ENCODE peak calls at places on chromosomes 1 and 21, in nine cellular contexts. One of them, this sample, is unnamed.

GRCh38 chr1:96843196-96843595 is 121.6 kb downstream of the PTBP2 start:
- DNase-seq in transverse colon: no peak
- DNase-seq in endothelial cell: no peak
- DNase-seq in brain microvascular endothelial cell: peak
- DNase-seq in activated CD8-positive, alpha-beta T cell treated with anti-CD3 and anti-CD28 coated beads for 36 hours: no peak
- DNase-seq in CD8-positive, alpha-beta T cell: no peak
- DNase-seq in GM13976: no peak
- DNase-seq in astrocyte: peak
- DNase-seq in AG09309: peak
- DNase-seq in this sample: no peak

GRCh38 chr1:213179784-213180183 is 128.7 kb downstream of the RPS6KC1 start:
- DNase-seq in transverse colon: no peak
- DNase-seq in endothelial cell: no peak
- DNase-seq in brain microvascular endothelial cell: no peak
- DNase-seq in activated CD8-positive, alpha-beta T cell treated with anti-CD3 and anti-CD28 coated beads for 36 hours: no peak
- DNase-seq in CD8-positive, alpha-beta T cell: no peak
- DNase-seq in GM13976: no peak
- DNase-seq in astrocyte: no peak
- DNase-seq in AG09309: no peak
- DNase-seq in this sample: no peak

GRCh38 chr1:152078831-152079549 is 9.9 kb downstream of the TCHHL1 start:
- DNase-seq in transverse colon: no peak
- DNase-seq in endothelial cell: no peak
- DNase-seq in brain microvascular endothelial cell: no peak
- DNase-seq in activated CD8-positive, alpha-beta T cell treated with anti-CD3 and anti-CD28 coated beads for 36 hours: no peak
- DNase-seq in CD8-positive, alpha-beta T cell: no peak
- DNase-seq in GM13976: no peak
- DNase-seq in astrocyte: no peak
- DNase-seq in AG09309: no peak
- DNase-seq in this sample: no peak

GRCh38 chr1:216458807-216459206 is 35.6 kb upstream of the USH2A start:
- DNase-seq in transverse colon: no peak
- DNase-seq in endothelial cell: no peak
- DNase-seq in brain microvascular endothelial cell: no peak
- DNase-seq in activated CD8-positive, alpha-beta T cell treated with anti-CD3 and anti-CD28 coated beads for 36 hours: no peak
- DNase-seq in CD8-positive, alpha-beta T cell: no peak
- DNase-seq in GM13976: no peak
- DNase-seq in astrocyte: peak
- DNase-seq in AG09309: no peak
- DNase-seq in this sample: no peak

GRCh38 chr21:23858878-23859277 is 1748.4 kb downstream of the MRPL39 start:
- DNase-seq in transverse colon: no peak
- DNase-seq in endothelial cell: no peak
- DNase-seq in brain microvascular endothelial cell: no peak
- DNase-seq in activated CD8-positive, alpha-beta T cell treated with anti-CD3 and anti-CD28 coated beads for 36 hours: peak
- DNase-seq in CD8-positive, alpha-beta T cell: no peak
- DNase-seq in GM13976: no peak
- DNase-seq in astrocyte: no peak
- DNase-seq in AG09309: no peak
- DNase-seq in this sample: no peak

GRCh38 chr1:51584021-51584420 is 32.9 kb upstream of the OSBPL9 start:
- DNase-seq in transverse colon: no peak
- DNase-seq in endothelial cell: no peak
- DNase-seq in brain microvascular endothelial cell: no peak
- DNase-seq in activated CD8-positive, alpha-beta T cell treated with anti-CD3 and anti-CD28 coated beads for 36 hours: no peak
- DNase-seq in CD8-positive, alpha-beta T cell: no peak
- DNase-seq in GM13976: no peak
- DNase-seq in astrocyte: no peak
- DNase-seq in AG09309: no peak
- DNase-seq in this sample: no peak

GRCh38 chr21:45018131-45019075 is 56.0 kb upstream of the ADARB1 start:
- DNase-seq in transverse colon: peak
- DNase-seq in endothelial cell: no peak
- DNase-seq in brain microvascular endothelial cell: no peak
- DNase-seq in activated CD8-positive, alpha-beta T cell treated with anti-CD3 and anti-CD28 coated beads for 36 hours: no peak
- DNase-seq in CD8-positive, alpha-beta T cell: no peak
- DNase-seq in GM13976: no peak
- DNase-seq in astrocyte: no peak
- DNase-seq in AG09309: no peak
- DNase-seq in this sample: no peak

GRCh38 chr1:143735764-143736461 is 235.9 kb downstream of the FAM72C start:
- DNase-seq in transverse colon: no peak
- DNase-seq in endothelial cell: peak
- DNase-seq in brain microvascular endothelial cell: peak
- DNase-seq in activated CD8-positive, alpha-beta T cell treated with anti-CD3 and anti-CD28 coated beads for 36 hours: peak
- DNase-seq in CD8-positive, alpha-beta T cell: no peak
- DNase-seq in GM13976: no peak
- DNase-seq in astrocyte: no peak
- DNase-seq in AG09309: no peak
- DNase-seq in this sample: no peak

GRCh38 chr1:168665975-168666374 is 63.0 kb downstream of the DPT start:
- DNase-seq in transverse colon: no peak
- DNase-seq in endothelial cell: no peak
- DNase-seq in brain microvascular endothelial cell: no peak
- DNase-seq in activated CD8-positive, alpha-beta T cell treated with anti-CD3 and anti-CD28 coated beads for 36 hours: no peak
- DNase-seq in CD8-positive, alpha-beta T cell: no peak
- DNase-seq in GM13976: no peak
- DNase-seq in astrocyte: no peak
- DNase-seq in AG09309: no peak
- DNase-seq in this sample: no peak

GRCh38 chr21:38440746-38441145 is 57.5 kb downstream of the ERG start:
- DNase-seq in transverse colon: no peak
- DNase-seq in endothelial cell: no peak
- DNase-seq in brain microvascular endothelial cell: peak
- DNase-seq in activated CD8-positive, alpha-beta T cell treated with anti-CD3 and anti-CD28 coated beads for 36 hours: no peak
- DNase-seq in CD8-positive, alpha-beta T cell: no peak
- DNase-seq in GM13976: no peak
- DNase-seq in astrocyte: peak
- DNase-seq in AG09309: peak
- DNase-seq in this sample: no peak

GRCh38 chr1:205448540-205449253 is 7.1 kb downstream of the BLACAT1 start:
- DNase-seq in transverse colon: no peak
- DNase-seq in endothelial cell: no peak
- DNase-seq in brain microvascular endothelial cell: no peak
- DNase-seq in activated CD8-positive, alpha-beta T cell treated with anti-CD3 and anti-CD28 coated beads for 36 hours: no peak
- DNase-seq in CD8-positive, alpha-beta T cell: no peak
- DNase-seq in GM13976: no peak
- DNase-seq in astrocyte: no peak
- DNase-seq in AG09309: no peak
- DNase-seq in this sample: no peak

GRCh38 chr21:15823486-15824150 is 93.8 kb downstream of the USP25 start:
- DNase-seq in transverse colon: no peak
- DNase-seq in endothelial cell: no peak
- DNase-seq in brain microvascular endothelial cell: no peak
- DNase-seq in activated CD8-positive, alpha-beta T cell treated with anti-CD3 and anti-CD28 coated beads for 36 hours: peak
- DNase-seq in CD8-positive, alpha-beta T cell: peak
- DNase-seq in GM13976: no peak
- DNase-seq in astrocyte: no peak
- DNase-seq in AG09309: no peak
- DNase-seq in this sample: no peak

GRCh38 chr1:230222678-230223077 is 155.6 kb downstream of the GALNT2 start:
- DNase-seq in transverse colon: no peak
- DNase-seq in endothelial cell: no peak
- DNase-seq in brain microvascular endothelial cell: no peak
- DNase-seq in activated CD8-positive, alpha-beta T cell treated with anti-CD3 and anti-CD28 coated beads for 36 hours: no peak
- DNase-seq in CD8-positive, alpha-beta T cell: no peak
- DNase-seq in GM13976: no peak
- DNase-seq in astrocyte: no peak
- DNase-seq in AG09309: no peak
- DNase-seq in this sample: no peak

GRCh38 chr1:89781494-89782126 is 39.2 kb upstream of the LRRC8D start:
- DNase-seq in transverse colon: no peak
- DNase-seq in endothelial cell: no peak
- DNase-seq in brain microvascular endothelial cell: no peak
- DNase-seq in activated CD8-positive, alpha-beta T cell treated with anti-CD3 and anti-CD28 coated beads for 36 hours: peak
- DNase-seq in CD8-positive, alpha-beta T cell: peak
- DNase-seq in GM13976: peak
- DNase-seq in astrocyte: peak
- DNase-seq in AG09309: no peak
- DNase-seq in this sample: no peak

GRCh38 chr1:6143392-6143791 is 36.7 kb downstream of the CHD5 start:
- DNase-seq in transverse colon: no peak
- DNase-seq in endothelial cell: no peak
- DNase-seq in brain microvascular endothelial cell: no peak
- DNase-seq in activated CD8-positive, alpha-beta T cell treated with anti-CD3 and anti-CD28 coated beads for 36 hours: no peak
- DNase-seq in CD8-positive, alpha-beta T cell: no peak
- DNase-seq in GM13976: no peak
- DNase-seq in astrocyte: no peak
- DNase-seq in AG09309: no peak
- DNase-seq in this sample: no peak

GRCh38 chr1:6142036-6142621 is 38.0 kb downstream of the CHD5 start:
- DNase-seq in transverse colon: no peak
- DNase-seq in endothelial cell: no peak
- DNase-seq in brain microvascular endothelial cell: no peak
- DNase-seq in activated CD8-positive, alpha-beta T cell treated with anti-CD3 and anti-CD28 coated beads for 36 hours: no peak
- DNase-seq in CD8-positive, alpha-beta T cell: no peak
- DNase-seq in GM13976: no peak
- DNase-seq in astrocyte: no peak
- DNase-seq in AG09309: no peak
- DNase-seq in this sample: no peak

GRCh38 chr1:6140413-6140812 is 39.7 kb downstream of the CHD5 start:
- DNase-seq in transverse colon: no peak
- DNase-seq in endothelial cell: no peak
- DNase-seq in brain microvascular endothelial cell: no peak
- DNase-seq in activated CD8-positive, alpha-beta T cell treated with anti-CD3 and anti-CD28 coated beads for 36 hours: no peak
- DNase-seq in CD8-positive, alpha-beta T cell: no peak
- DNase-seq in GM13976: no peak
- DNase-seq in astrocyte: no peak
- DNase-seq in AG09309: no peak
- DNase-seq in this sample: no peak

GRCh38 chr1:6142734-6143133 is 37.4 kb downstream of the CHD5 start:
- DNase-seq in transverse colon: no peak
- DNase-seq in endothelial cell: no peak
- DNase-seq in brain microvascular endothelial cell: no peak
- DNase-seq in activated CD8-positive, alpha-beta T cell treated with anti-CD3 and anti-CD28 coated beads for 36 hours: no peak
- DNase-seq in CD8-positive, alpha-beta T cell: no peak
- DNase-seq in GM13976: no peak
- DNase-seq in astrocyte: no peak
- DNase-seq in AG09309: no peak
- DNase-seq in this sample: no peak

GRCh38 chr1:6141601-6142000 is 38.5 kb downstream of the CHD5 start:
- DNase-seq in transverse colon: no peak
- DNase-seq in endothelial cell: no peak
- DNase-seq in brain microvascular endothelial cell: no peak
- DNase-seq in activated CD8-positive, alpha-beta T cell treated with anti-CD3 and anti-CD28 coated beads for 36 hours: peak
- DNase-seq in CD8-positive, alpha-beta T cell: no peak
- DNase-seq in GM13976: peak
- DNase-seq in astrocyte: no peak
- DNase-seq in AG09309: no peak
- DNase-seq in this sample: no peak
- TF ChIP-seq CTCF in transverse colon: no peak
- TF ChIP-seq CTCF in endothelial cell: no peak
- TF ChIP-seq CTCF in brain microvascular endothelial cell: peak
- TF ChIP-seq CTCF in activated CD8-positive, alpha-beta T cell treated with anti-CD3 and anti-CD28 coated beads for 36 hours: no peak
- TF ChIP-seq CTCF in CD8-positive, alpha-beta T cell: no peak
- TF ChIP-seq CTCF in GM13976: no peak
- TF ChIP-seq CTCF in astrocyte: no peak
- TF ChIP-seq CTCF in AG09309: peak
- TF ChIP-seq CTCF in this sample: no peak

GRCh38 chr1:34549199-34549598 is 205.6 kb upstream of the GJB5 start:
- DNase-seq in transverse colon: peak
- DNase-seq in endothelial cell: peak
- DNase-seq in brain microvascular endothelial cell: no peak
- DNase-seq in activated CD8-positive, alpha-beta T cell treated with anti-CD3 and anti-CD28 coated beads for 36 hours: peak
- DNase-seq in CD8-positive, alpha-beta T cell: no peak
- DNase-seq in GM13976: no peak
- DNase-seq in astrocyte: no peak
- DNase-seq in AG09309: no peak
- DNase-seq in this sample: no peak

GRCh38 chr1:34547043-34547674 is 207.7 kb upstream of the GJB5 start:
- DNase-seq in transverse colon: no peak
- DNase-seq in endothelial cell: peak
- DNase-seq in brain microvascular endothelial cell: no peak
- DNase-seq in activated CD8-positive, alpha-beta T cell treated with anti-CD3 and anti-CD28 coated beads for 36 hours: no peak
- DNase-seq in CD8-positive, alpha-beta T cell: no peak
- DNase-seq in GM13976: no peak
- DNase-seq in astrocyte: no peak
- DNase-seq in AG09309: no peak
- DNase-seq in this sample: no peak
- TF ChIP-seq CTCF in transverse colon: no peak
- TF ChIP-seq CTCF in endothelial cell: peak
- TF ChIP-seq CTCF in brain microvascular endothelial cell: no peak
- TF ChIP-seq CTCF in activated CD8-positive, alpha-beta T cell treated with anti-CD3 and anti-CD28 coated beads for 36 hours: no peak
- TF ChIP-seq CTCF in CD8-positive, alpha-beta T cell: no peak
- TF ChIP-seq CTCF in GM13976: no peak
- TF ChIP-seq CTCF in astrocyte: no peak
- TF ChIP-seq CTCF in AG09309: no peak
- TF ChIP-seq CTCF in this sample: no peak

GRCh38 chr1:13517193-13517812 is 3.5 kb upstream of the LRRC38 start:
- DNase-seq in transverse colon: no peak
- DNase-seq in endothelial cell: peak
- DNase-seq in brain microvascular endothelial cell: no peak
- DNase-seq in activated CD8-positive, alpha-beta T cell treated with anti-CD3 and anti-CD28 coated beads for 36 hours: peak
- DNase-seq in CD8-positive, alpha-beta T cell: no peak
- DNase-seq in GM13976: peak
- DNase-seq in astrocyte: no peak
- DNase-seq in AG09309: no peak
- DNase-seq in this sample: no peak
- TF ChIP-seq CTCF in transverse colon: peak
- TF ChIP-seq CTCF in endothelial cell: peak
- TF ChIP-seq CTCF in brain microvascular endothelial cell: no peak
- TF ChIP-seq CTCF in activated CD8-positive, alpha-beta T cell treated with anti-CD3 and anti-CD28 coated beads for 36 hours: no peak
- TF ChIP-seq CTCF in CD8-positive, alpha-beta T cell: no peak
- TF ChIP-seq CTCF in GM13976: peak
- TF ChIP-seq CTCF in astrocyte: no peak
- TF ChIP-seq CTCF in AG09309: no peak
- TF ChIP-seq CTCF in this sample: no peak

GRCh38 chr1:15584489-15585363 is at the start of gene AGMAT:
- DNase-seq in transverse colon: peak
- DNase-seq in endothelial cell: peak
- DNase-seq in brain microvascular endothelial cell: peak
- DNase-seq in activated CD8-positive, alpha-beta T cell treated with anti-CD3 and anti-CD28 coated beads for 36 hours: peak
- DNase-seq in CD8-positive, alpha-beta T cell: peak
- DNase-seq in GM13976: peak
- DNase-seq in astrocyte: no peak
- DNase-seq in AG09309: no peak
- DNase-seq in this sample: peak
- TF ChIP-seq CTCF in transverse colon: peak
- TF ChIP-seq CTCF in endothelial cell: peak
- TF ChIP-seq CTCF in brain microvascular endothelial cell: peak
- TF ChIP-seq CTCF in activated CD8-positive, alpha-beta T cell treated with anti-CD3 and anti-CD28 coated beads for 36 hours: peak
- TF ChIP-seq CTCF in CD8-positive, alpha-beta T cell: no peak
- TF ChIP-seq CTCF in GM13976: peak
- TF ChIP-seq CTCF in astrocyte: peak
- TF ChIP-seq CTCF in AG09309: peak
- TF ChIP-seq CTCF in this sample: no peak

This sample was measured in activated B cell treated with CpG ODN at 0.5 μM for 24 hours.